ENCODE peak calls at places on chromosomes 3 and 15, in four cellular contexts. X, V, L and D are unnamed samples. For H3K9me3, the result is how much of the 10 kb centered on the place peaks cover.

GRCh38 chr3:159844383-159844730 is 144.3 kb upstream of the IL12A start:
- DNase-seq in X (no peak), V (no peak), L (no peak), D (no peak)

GRCh38 chr3:9779721-9780450 is 10.1 kb upstream of the CAMK1 start:
- DNase-seq in X (no peak), V (peak), L (no peak), D (no peak)

GRCh38 chr3:164608554-164609276 is 469.6 kb downstream of the SI start:
- DNase-seq in X (no peak), V (no peak), L (no peak), D (no peak)

GRCh38 chr15:70795311-70795665 is 31.9 kb upstream of the UACA start:
- DNase-seq in X (no peak), V (no peak), L (no peak), D (no peak)

GRCh38 chr3:25441234-25441856 is 13.3 kb downstream of the RARB start:
- DNase-seq in X (no peak), V (no peak), L (no peak), D (no peak)

GRCh38 chr15:90557651-90558084 is 27.9 kb downstream of the CRTC3 start:
- DNase-seq in X (peak), V (peak), L (peak), D (peak)

GRCh38 chr3:168047190-168047795 is 48.4 kb downstream of the GOLIM4 start:
- DNase-seq in X (no peak), V (no peak), L (no peak), D (no peak)

GRCh38 chr15:63296195-63296594 is 18.8 kb downstream of the APH1B start:
- DNase-seq in X (no peak), V (no peak), L (no peak), D (no peak)

GRCh38 chr3:127566801-127567200 is 23.7 kb downstream of the TPRA1 start:
- DNase-seq in X (no peak), V (no peak), L (no peak), D (no peak)

GRCh38 chr15:85443593-85444328 is 63.4 kb downstream of the AKAP13 start:
- DNase-seq in X (no peak), V (no peak), L (no peak), D (no peak)

GRCh38 chr3:124032881-124033359 is 41.0 kb upstream of the ROPN1 start:
- DNase-seq in X (peak), V (peak), L (peak), D (peak)

GRCh38 chr3:100002599-100003350 is 111.5 kb downstream of the FILIP1L start:
- DNase-seq in X (peak), V (no peak), L (no peak), D (no peak)

GRCh38 chr3:14120111-14120920 is 4.4 kb downstream of the CHCHD4 start:
- DNase-seq in X (no peak), V (no peak), L (no peak), D (no peak)

GRCh38 chr3:42473083-42473932 is 29.1 kb upstream of the VIPR1 start:
- DNase-seq in X (no peak), V (peak), L (no peak), D (no peak)

GRCh38 chr3:52018319-52019000 is 22.8 kb upstream of the RPL29 start:
- DNase-seq in X (no peak), V (no peak), L (no peak), D (no peak)

GRCh38 chr3:59752925-59753324 is 703.1 kb upstream of the CFAP20DC start:
- DNase-seq in X (no peak), V (no peak), L (no peak), D (no peak)
- H3K9me3 ChIP-seq in X (under half), V (under half), L (under half), D (under half)

DNA sequence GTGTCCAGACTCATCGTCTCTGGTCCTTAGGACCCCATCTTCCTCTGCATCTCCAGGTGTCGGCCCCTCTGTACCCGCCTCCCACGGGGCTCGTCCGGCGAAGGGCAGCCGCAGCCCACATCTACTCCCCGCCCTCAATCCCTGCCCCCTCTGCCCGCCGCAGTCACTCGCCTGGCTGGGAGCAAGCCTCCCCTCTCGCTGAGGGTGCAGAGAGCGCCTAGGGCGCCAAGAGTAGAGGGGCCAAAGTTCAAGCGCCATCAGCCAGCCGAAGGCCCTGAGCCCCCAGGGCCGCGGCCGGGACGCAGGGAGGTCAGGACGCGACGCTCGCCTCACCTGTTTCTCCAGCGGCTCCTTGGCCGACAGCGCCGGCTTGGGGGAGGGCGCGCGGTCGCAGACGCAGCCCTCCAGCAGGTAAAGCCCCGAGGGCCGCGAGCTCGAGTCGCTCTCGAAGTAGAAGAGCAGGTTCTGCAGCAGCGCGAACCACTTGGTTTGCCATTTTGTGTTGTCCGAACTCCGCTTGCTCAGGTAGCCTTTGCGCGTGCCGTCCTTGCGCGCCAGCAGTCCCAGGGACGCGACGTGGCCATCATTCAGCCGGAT is 592 bp downstream of the RASGRF1 start:
- DNase-seq in X (no peak), V (no peak), L (no peak), D (no peak)
- H3K4me3 ChIP-seq in X (no peak), V (peak), L (peak), D (no peak)

GRCh38 chr3:50317303-50317702 is 5.2 kb downstream of the HYAL2 start:
- DNase-seq in X (no peak), V (peak), L (no peak), D (no peak)

GRCh38 chr3:50316657-50317242 is 5.8 kb downstream of the HYAL2 start:
- DNase-seq in X (peak), V (peak), L (no peak), D (no peak)

GRCh38 chr3:50319181-50319871 is 3.2 kb downstream of the HYAL2 start:
- DNase-seq in X (no peak), V (no peak), L (no peak), D (no peak)

GRCh38 chr3:50318615-50319014 is 3.9 kb downstream of the HYAL2 start:
- DNase-seq in X (no peak), V (no peak), L (no peak), D (no peak)

DNA sequence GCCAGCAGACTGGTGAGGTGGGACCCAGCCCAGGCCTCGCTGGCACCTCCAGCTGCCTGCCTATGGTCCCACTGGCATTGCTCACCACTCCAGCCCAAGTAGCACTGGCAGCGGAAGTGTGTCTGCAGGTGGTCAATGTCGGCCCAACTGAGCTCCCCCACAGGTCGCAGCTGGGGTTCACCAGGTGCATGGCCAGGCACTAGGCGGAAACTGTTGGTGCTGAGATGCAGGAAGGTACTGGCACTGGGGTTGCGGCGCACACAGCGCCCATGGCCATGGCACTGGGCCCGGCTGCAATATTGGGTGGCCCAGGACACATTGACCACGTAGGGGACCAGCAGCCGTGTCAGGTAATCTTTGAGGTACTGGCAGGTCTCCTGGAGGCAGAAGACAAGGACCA is 4.4 kb downstream of the HYAL2 start:
- DNase-seq in X (no peak), V (no peak), L (no peak), D (no peak)
- H3K27ac ChIP-seq in X (peak), V (peak), L (peak), D (no peak)

DNA sequence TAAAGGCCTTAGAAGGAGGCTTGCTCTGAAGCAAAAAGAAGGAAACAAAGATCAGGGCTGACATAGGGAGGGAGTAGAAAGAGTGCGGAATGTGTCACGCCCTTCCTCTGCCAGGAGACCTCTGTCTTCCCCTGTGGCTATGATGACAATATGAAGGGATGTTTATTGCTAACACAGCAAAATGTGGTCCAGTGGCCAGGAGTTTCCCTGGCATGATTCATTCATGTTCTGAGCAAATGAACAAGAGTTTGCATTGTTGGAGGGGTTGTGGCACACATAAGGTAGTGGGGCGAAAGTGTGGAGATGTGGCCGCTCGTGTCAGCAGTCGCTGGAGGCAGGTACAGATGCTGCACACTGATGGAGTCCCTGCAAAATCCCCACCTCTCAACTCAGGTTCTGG is 169.4 kb downstream of the SHQ1 start:
- DNase-seq in X (no peak), V (no peak), L (no peak), D (no peak)
- H3K9me3 ChIP-seq in X (under half), V (under half), L (under half), D (under half)